ENCODE peak calls at places on chromosomes 6 and 20, in six cellular contexts. A, E, H, F, D and L are unnamed samples.

GRCh38 chr6:15879372-15880261 is 216.8 kb upstream of the DTNBP1 start:
- DNase-seq in H (peak), F (no peak), E (no peak), A (peak), D (no peak), L (no peak)

GRCh38 chr20:4937422-4938319 is 63.6 kb downstream of the SLC23A2 start:
- DNase-seq in F (no peak), H (peak), E (no peak), D (no peak), A (no peak), L (no peak)

GRCh38 chr6:70221025-70221714 is 81.7 kb downstream of the COL9A1 start:
- DNase-seq in H (peak), F (peak), E (peak), D (no peak), A (no peak), L (peak)

GRCh38 chr20:57619053-57619831 is 984 bp downstream of the ZBP1 start:
- DNase-seq in D (no peak), E (no peak), A (peak), H (no peak), F (no peak), L (no peak)

GRCh38 chr6:161111256-161111655 is 119.7 kb downstream of the MAP3K4 start:
- DNase-seq in A (no peak), F (no peak), H (no peak), D (no peak), E (no peak), L (no peak)

GRCh38 chr6:15386756-15387112 is 140.9 kb downstream of the JARID2 start:
- DNase-seq in A (no peak), F (no peak), E (no peak), H (no peak), D (no peak), L (no peak)

GRCh38 chr6:168264593-168265335 is 54.8 kb downstream of the DACT2 start:
- DNase-seq in D (no peak), H (no peak), F (no peak), E (no peak), A (peak), L (no peak)

GRCh38 chr6:155314773-155315515 is 660 bp upstream of the TFB1M start:
- DNase-seq in H (peak), A (peak), D (peak), F (peak), E (no peak), L (no peak)

GRCh38 chr6:5782783-5783567 is 223.8 kb downstream of the NRN1 start:
- DNase-seq in D (no peak), E (no peak), F (no peak), A (no peak), H (peak), L (no peak)

GRCh38 chr6:149895702-149896310 is 2.1 kb downstream of the RAET1E start:
- DNase-seq in H (peak), F (no peak), D (no peak), A (no peak), E (no peak), L (no peak)

GRCh38 chr6:32083812-32084768 is 25.0 kb downstream of the TNXB start:
- DNase-seq in F (no peak), D (no peak), H (no peak), E (no peak), A (no peak), L (no peak)

GRCh38 chr6:145507251-145507650 is 228.1 kb downstream of the EPM2A start:
- DNase-seq in A (no peak), F (no peak), E (no peak), H (no peak), D (no peak), L (no peak)

GRCh38 chr6:47665112-47665511 is 33.3 kb upstream of the ADGRF4 start:
- DNase-seq in A (no peak), D (no peak), F (no peak), H (peak), E (no peak), L (no peak)

GRCh38 chr20:50728486-50728980 is 2.8 kb upstream of the PARD6B start:
- DNase-seq in F (no peak), H (no peak), E (no peak), A (no peak), D (no peak), L (no peak)

GRCh38 chr6:169723991-169724553 is at the start of gene PHF10:
- DNase-seq in A (peak), H (no peak), E (peak), D (no peak), F (peak), L (no peak)